ENCODE peak calls at places on chromosomes 11 and 22, in six cellular contexts. Q, A, J, I, N and Z are unnamed samples.

GRCh38 chr11:108405706-108406105 is 61.6 kb downstream of the C11orf65 start:
- DNase-seq in Q (no peak), N (no peak), J (no peak), I (no peak), A (no peak), Z (no peak)

GRCh38 chr11:77110836-77111235 is 8.2 kb downstream of the OMP start:
- DNase-seq in A (no peak), J (no peak), I (no peak), Q (no peak), N (no peak), Z (no peak)

GRCh38 chr22:42922374-42923177 is 65.5 kb upstream of the ARFGAP3 start:
- DNase-seq in I (no peak), J (no peak), N (no peak), Q (no peak), A (no peak), Z (no peak)

GRCh38 chr11:42234381-42235035 is 775.1 kb upstream of the LRRC4C start:
- DNase-seq in J (no peak), N (no peak), Q (no peak), A (no peak), I (no peak), Z (no peak)

GRCh38 chr22:38965614-38966378 is 8.4 kb downstream of the APOBEC3A start:
- DNase-seq in J (no peak), I (no peak), N (no peak), Q (no peak), A (no peak), Z (no peak)

GRCh38 chr11:119712459-119713360 is 16.3 kb downstream of the NECTIN1 start:
- DNase-seq in Q (no peak), J (no peak), N (no peak), A (no peak), I (no peak), Z (no peak)

GRCh38 chr11:112625816-112626215 is 335.4 kb upstream of the NCAM1 start:
- DNase-seq in A (no peak), J (no peak), Q (no peak), N (no peak), I (no peak), Z (no peak)

GRCh38 chr11:128497057-128497957 is 90.1 kb downstream of the ETS1 start:
- DNase-seq in I (no peak), J (no peak), Q (no peak), N (peak), A (no peak), Z (no peak)

GRCh38 chr11:62707277-62707771 is at the start of the genes BSCL2 and GNG3:
- DNase-seq in Q (no peak), J (peak), I (no peak), A (no peak), N (no peak), Z (peak)

GRCh38 chr11:113907155-113907554 is 2.6 kb downstream of the HTR3B start:
- DNase-seq in A (no peak), J (no peak), Q (no peak), N (no peak), I (no peak), Z (no peak)

GRCh38 chr22:31857247-31857646 is 87.1 kb upstream of the YWHAH start:
- DNase-seq in J (peak), I (no peak), N (no peak), Q (no peak), A (no peak), Z (no peak)

GRCh38 chr11:116578971-116579687 is 193.7 kb downstream of the BUD13 start:
- DNase-seq in I (no peak), N (no peak), J (peak), Q (no peak), A (no peak), Z (peak)

GRCh38 chr11:78350646-78351165 is 66.9 kb downstream of the GAB2 start:
- DNase-seq in I (no peak), Q (no peak), A (no peak), N (no peak), J (no peak), Z (no peak)

GRCh38 chr11:20112291-20113146 is 47.8 kb downstream of the DBX1 start:
- DNase-seq in I (no peak), N (peak), Q (peak), J (no peak), A (peak), Z (peak)

GRCh38 chr11:116980136-116980793 is 118.0 kb downstream of the SIK3 start:
- DNase-seq in A (no peak), I (no peak), Q (no peak), N (no peak), J (no peak), Z (no peak)

GRCh38 chr11:98453378-98453777 is 567.4 kb upstream of the CNTN5 start:
- DNase-seq in A (no peak), Q (no peak), N (no peak), I (no peak), J (no peak), Z (no peak)

GRCh38 chr11:64121637-64122410 is 44.1 kb downstream of the MACROD1 start:
- DNase-seq in A (no peak), I (no peak), Q (no peak), J (no peak), N (no peak), Z (no peak)

GRCh38 chr11:8712506-8712905 is 29.9 kb downstream of the RPL27A start:
- DNase-seq in I (no peak), N (no peak), J (no peak), A (no peak), Q (no peak), Z (no peak)

GRCh38 chr22:26718905-26719304 is 61.5 kb downstream of the MIAT start:
- DNase-seq in A (no peak), Q (no peak), I (no peak), N (no peak), J (no peak), Z (no peak)